ENCODE peak calls at places on chromosomes 2 and 18, in seven cellular contexts. O, R, E, N, F, W and T are unnamed samples.

GRCh38 chr2:202036601-202037037 is 3.0 kb downstream of the FZD7 start:
- DNase-seq in N (no peak), E (peak), F (no peak), R (no peak), W (no peak), O (no peak), T (no peak)

GRCh38 chr2:126849991-126850535 is 48.6 kb upstream of the TEX51 start:
- DNase-seq in F (no peak), E (no peak), R (no peak), N (no peak), W (peak), O (no peak), T (no peak)

GRCh38 chr18:24086082-24086481 is 52.8 kb upstream of the CABYR start:
- DNase-seq in O (no peak), N (no peak), W (peak), E (no peak), F (no peak), R (no peak), T (no peak)

GRCh38 chr2:48699377-48699951 is 56.1 kb downstream of the LHCGR start:
- DNase-seq in F (no peak), W (no peak), E (no peak), R (no peak), N (no peak), O (no peak), T (no peak)

GRCh38 chr2:86566828-86567205 is 3.6 kb upstream of the CHMP3 start:
- DNase-seq in E (no peak), W (no peak), F (no peak), O (no peak), R (no peak), N (no peak), T (no peak)

GRCh38 chr2:179107737-179108136 is 57.8 kb upstream of the CCDC141 start:
- DNase-seq in E (no peak), O (no peak), N (no peak), W (no peak), F (no peak), R (no peak), T (no peak)

GRCh38 chr2:145114726-145115125 is 594.8 kb upstream of the ZEB2 start:
- DNase-seq in R (no peak), F (no peak), W (no peak), O (no peak), E (no peak), N (no peak), T (no peak)

GRCh38 chr2:16508061-16508851 is 157.4 kb downstream of the CYRIA start:
- DNase-seq in N (peak), F (peak), W (no peak), R (no peak), O (peak), E (no peak), T (no peak)

GRCh38 chr2:121076885-121077549 is 208.0 kb downstream of the TFCP2L1 start:
- DNase-seq in R (peak), O (peak), E (no peak), N (no peak), F (peak), W (no peak), T (peak)

GRCh38 chr2:11505652-11506610 is 27.9 kb upstream of the GREB1 start:
- DNase-seq in F (peak), O (no peak), R (peak), W (no peak), N (no peak), E (no peak), T (no peak)

GRCh38 chr2:218002792-218003191 is at the start of gene TNS1:
- DNase-seq in R (no peak), O (peak), E (peak), N (no peak), F (no peak), W (no peak), T (no peak)

GRCh38 chr2:230913406-230913805 is 11.6 kb downstream of the GPR55 start:
- DNase-seq in O (peak), W (no peak), E (peak), N (no peak), R (peak), F (peak), T (peak)

GRCh38 chr2:47534179-47534919 is 131.4 kb downstream of the MSH2 start:
- DNase-seq in E (peak), W (no peak), F (no peak), N (no peak), R (no peak), O (no peak), T (peak)
- TF ChIP-seq POLR2AphosphoS5 in E (no peak), W (no peak), F (no peak), N (no peak), R (no peak), O (no peak), T (no peak)

GRCh38 chr2:64359176-64359891 is 94.6 kb upstream of the LGALSL start:
- DNase-seq in F (no peak), R (no peak), W (no peak), O (no peak), N (no peak), E (no peak), T (no peak)
- H3K4me3 ChIP-seq in F (no peak), R (peak), W (no peak), O (no peak), N (no peak), E (no peak), T (no peak)

GRCh38 chr2:173963817-173964564 is 1.2 kb downstream of the SP3 start:
- DNase-seq in O (peak), N (peak), E (peak), R (peak), W (peak), F (peak), T (peak)
- TF ChIP-seq POLR2AphosphoS5 in O (peak), N (no peak), E (peak), R (peak), W (no peak), F (peak), T (peak)

GRCh38 chr2:191582355-191582754 is 95.6 kb upstream of the NABP1 start:
- DNase-seq in N (no peak), F (no peak), R (no peak), O (no peak), W (no peak), E (no peak), T (no peak)
- H3K4me3 ChIP-seq in N (no peak), F (no peak), R (no peak), O (no peak), W (no peak), E (no peak), T (no peak)

DNA sequence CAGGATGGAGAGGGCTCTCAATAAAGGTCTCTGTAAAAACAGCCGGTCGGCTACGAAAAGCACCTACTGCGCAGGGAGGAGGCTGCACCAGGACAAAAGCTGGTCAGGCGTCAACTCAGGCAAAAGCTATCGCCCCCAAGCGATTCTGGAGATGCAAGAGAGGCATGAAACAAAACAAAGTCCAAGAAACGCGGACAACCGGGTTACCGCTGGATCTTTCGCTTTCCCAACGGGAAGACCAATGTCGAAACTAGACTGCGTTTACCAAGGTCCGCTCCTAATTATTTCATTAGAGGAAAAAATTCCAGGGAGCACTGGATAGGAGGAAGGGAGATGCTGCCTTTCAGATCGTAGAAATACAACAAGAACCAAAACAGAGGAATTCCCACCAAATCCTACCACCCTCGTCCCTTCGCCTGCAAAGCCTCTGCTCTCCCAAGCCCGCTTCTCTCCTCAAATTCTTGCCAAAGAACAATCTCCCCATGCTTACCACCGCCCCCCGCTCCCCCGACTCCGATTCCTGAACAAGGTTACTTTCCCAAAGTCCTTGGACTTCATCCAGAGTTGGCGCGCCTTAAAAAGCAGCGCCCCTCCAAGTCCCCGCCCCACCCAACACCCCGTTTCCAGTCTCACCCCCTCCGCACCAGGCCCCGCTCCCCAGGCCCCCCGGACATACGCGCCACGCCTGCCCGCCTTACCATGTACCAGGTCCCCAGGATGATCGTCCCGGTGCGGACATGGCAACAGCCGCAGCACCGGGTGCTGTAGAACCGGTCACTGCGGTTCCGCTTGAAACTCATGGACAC is 513 bp downstream of the LAPTM4A start:
- DNase-seq in W (no peak), O (peak), E (peak), N (peak), F (peak), R (no peak), T (no peak)
- TF ChIP-seq POLR2AphosphoS5 in W (peak), O (no peak), E (peak), N (peak), F (no peak), R (no peak), T (no peak)

GRCh38 chr2:58644992-58645391 is 403.9 kb upstream of the FANCL start:
- DNase-seq in W (no peak), N (no peak), E (no peak), F (no peak), O (no peak), R (no peak), T (no peak)

GRCh38 chr2:58640042-58640441 is 398.9 kb upstream of the FANCL start:
- DNase-seq in E (no peak), R (no peak), O (peak), F (no peak), W (no peak), N (no peak), T (no peak)

GRCh38 chr2:58635801-58636375 is 394.8 kb upstream of the FANCL start:
- DNase-seq in W (no peak), O (peak), R (no peak), F (no peak), E (no peak), N (no peak), T (no peak)

GRCh38 chr2:58638256-58638795 is 397.2 kb upstream of the FANCL start:
- DNase-seq in R (no peak), W (no peak), O (peak), F (no peak), N (no peak), E (no peak), T (no peak)

DNA sequence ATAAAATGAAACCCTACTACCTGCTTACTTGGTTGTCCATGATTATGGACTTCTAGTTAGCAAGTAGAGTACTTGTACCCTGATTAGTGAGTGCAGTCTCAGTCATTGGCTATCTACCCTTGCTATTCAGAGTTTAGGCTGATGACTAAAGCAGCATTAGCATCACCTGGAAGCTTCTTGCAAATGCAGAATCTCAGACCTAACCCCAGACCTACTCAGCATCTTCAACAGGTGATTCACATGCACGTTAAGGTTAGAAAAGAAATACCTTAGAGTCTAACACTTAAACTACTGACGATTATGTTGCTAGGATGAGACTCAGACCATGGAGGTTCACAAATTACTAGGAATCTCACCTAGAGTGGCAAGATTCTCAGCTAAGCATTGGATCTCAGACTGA is 399.9 kb upstream of the FANCL start:
- DNase-seq in R (no peak), F (no peak), N (no peak), E (no peak), O (no peak), W (no peak), T (no peak)
- H3K4me3 ChIP-seq in R (no peak), F (no peak), N (no peak), E (no peak), O (no peak), W (no peak), T (no peak)

GRCh38 chr2:46062637-46063412 is 234.4 kb upstream of the EPAS1 start:
- DNase-seq in W (peak), N (peak), O (peak), E (peak), F (peak), R (peak), T (peak)
- TF ChIP-seq POLR2AphosphoS5 in W (peak), N (no peak), O (no peak), E (peak), F (peak), R (no peak), T (no peak)

GRCh38 chr2:134716716-134717585 is 1.8 kb downstream of the TMEM163 start:
- DNase-seq in F (no peak), O (no peak), R (no peak), N (no peak), E (no peak), W (peak), T (no peak)
- H3K4me3 ChIP-seq in F (peak), O (peak), R (no peak), N (peak), E (no peak), W (no peak), T (no peak)